ENCODE peak calls at places on chromosomes 5 and 9, in four cellular contexts. One of them, this sample, is unnamed.

GRCh38 chr9:131238402-131239021 is 37.8 kb downstream of the FAM78A start:
- DNase-seq in sigmoid colon: no peak
- DNase-seq in fibroblast of pulmonary artery: peak
- DNase-seq in fibroblast of mammary gland: no peak
- DNase-seq in this sample: no peak

GRCh38 chr5:78886650-78887230 is 98.4 kb downstream of the ARSB start:
- DNase-seq in sigmoid colon: no peak
- DNase-seq in fibroblast of pulmonary artery: peak
- DNase-seq in fibroblast of mammary gland: peak
- DNase-seq in this sample: peak

GRCh38 chr5:173451031-173451430 is 122.8 kb upstream of the STC2 start:
- DNase-seq in sigmoid colon: no peak
- DNase-seq in fibroblast of pulmonary artery: peak
- DNase-seq in fibroblast of mammary gland: peak
- DNase-seq in this sample: peak

GRCh38 chr5:1052641-1053390 is 44.2 kb downstream of the NKD2 start:
- DNase-seq in sigmoid colon: no peak
- DNase-seq in fibroblast of pulmonary artery: no peak
- DNase-seq in fibroblast of mammary gland: no peak
- DNase-seq in this sample: no peak

GRCh38 chr5:64074533-64074932 is 91.1 kb upstream of the RNF180 start:
- DNase-seq in sigmoid colon: no peak
- DNase-seq in fibroblast of pulmonary artery: peak
- DNase-seq in fibroblast of mammary gland: peak
- DNase-seq in this sample: peak

GRCh38 chr5:106474066-106474465 is 1196.7 kb downstream of the EFNA5 start:
- DNase-seq in sigmoid colon: no peak
- DNase-seq in fibroblast of pulmonary artery: no peak
- DNase-seq in fibroblast of mammary gland: no peak
- DNase-seq in this sample: no peak

GRCh38 chr9:125066839-125067619 is 76.3 kb downstream of the SCAI start:
- DNase-seq in sigmoid colon: no peak
- DNase-seq in fibroblast of pulmonary artery: peak
- DNase-seq in fibroblast of mammary gland: peak
- DNase-seq in this sample: no peak

GRCh38 chr9:79054500-79054899 is 517.3 kb upstream of the TLE4 start:
- DNase-seq in sigmoid colon: no peak
- DNase-seq in fibroblast of pulmonary artery: peak
- DNase-seq in fibroblast of mammary gland: no peak
- DNase-seq in this sample: no peak

GRCh38 chr5:67989457-67989856 is 226.1 kb upstream of the PIK3R1 start:
- DNase-seq in sigmoid colon: no peak
- DNase-seq in fibroblast of pulmonary artery: peak
- DNase-seq in fibroblast of mammary gland: peak
- DNase-seq in this sample: peak

GRCh38 chr5:112276996-112277395 is 142.1 kb downstream of the EPB41L4A start:
- DNase-seq in sigmoid colon: no peak
- DNase-seq in fibroblast of pulmonary artery: no peak
- DNase-seq in fibroblast of mammary gland: no peak
- DNase-seq in this sample: no peak

GRCh38 chr9:92590386-92590785 is 54.6 kb upstream of the ECM2 start:
- DNase-seq in sigmoid colon: peak
- DNase-seq in fibroblast of pulmonary artery: peak
- DNase-seq in fibroblast of mammary gland: peak
- DNase-seq in this sample: no peak

GRCh38 chr9:96856363-96857286 is 2.3 kb upstream of the ZNF782 start:
- DNase-seq in sigmoid colon: no peak
- DNase-seq in fibroblast of pulmonary artery: peak
- DNase-seq in fibroblast of mammary gland: peak
- DNase-seq in this sample: peak

GRCh38 chr9:93649610-93650261 is 73.4 kb downstream of the PHF2 start:
- DNase-seq in sigmoid colon: no peak
- DNase-seq in fibroblast of pulmonary artery: no peak
- DNase-seq in fibroblast of mammary gland: peak
- DNase-seq in this sample: no peak

GRCh38 chr5:23466401-23466886 is 41.0 kb upstream of the PRDM9 start:
- DNase-seq in sigmoid colon: no peak
- DNase-seq in fibroblast of pulmonary artery: peak
- DNase-seq in fibroblast of mammary gland: peak
- DNase-seq in this sample: peak

GRCh38 chr5:55535199-55535905 is 588 bp upstream of the PLPP1 start:
- DNase-seq in sigmoid colon: no peak
- DNase-seq in fibroblast of pulmonary artery: no peak
- DNase-seq in fibroblast of mammary gland: no peak
- DNase-seq in this sample: no peak

GRCh38 chr5:54135042-54135441 is 175.3 kb downstream of the ARL15 start:
- DNase-seq in sigmoid colon: no peak
- DNase-seq in fibroblast of pulmonary artery: peak
- DNase-seq in fibroblast of mammary gland: peak
- DNase-seq in this sample: no peak

GRCh38 chr5:173434270-173434669 is 106.1 kb upstream of the STC2 start:
- DNase-seq in sigmoid colon: no peak
- DNase-seq in fibroblast of pulmonary artery: no peak
- DNase-seq in fibroblast of mammary gland: no peak
- DNase-seq in this sample: no peak

GRCh38 chr9:33024966-33025571 is at the start of gene DNAJA1:
- DNase-seq in sigmoid colon: peak
- DNase-seq in fibroblast of pulmonary artery: peak
- DNase-seq in fibroblast of mammary gland: peak
- DNase-seq in this sample: peak

GRCh38 chr5:76787237-76787636 is 31.6 kb upstream of the F2RL1 start:
- DNase-seq in sigmoid colon: peak
- DNase-seq in fibroblast of pulmonary artery: peak
- DNase-seq in fibroblast of mammary gland: peak
- DNase-seq in this sample: peak

GRCh38 chr5:67100301-67100700 is 96.3 kb downstream of the CD180 start:
- DNase-seq in sigmoid colon: no peak
- DNase-seq in fibroblast of pulmonary artery: no peak
- DNase-seq in fibroblast of mammary gland: no peak
- DNase-seq in this sample: no peak

GRCh38 chr5:36145311-36145710 is 6.4 kb downstream of the LMBRD2 start:
- DNase-seq in sigmoid colon: no peak
- DNase-seq in fibroblast of pulmonary artery: no peak
- DNase-seq in fibroblast of mammary gland: no peak
- DNase-seq in this sample: no peak

GRCh38 chr5:81631124-81631523 is 119.8 kb downstream of the SSBP2 start:
- DNase-seq in sigmoid colon: no peak
- DNase-seq in fibroblast of pulmonary artery: no peak
- DNase-seq in fibroblast of mammary gland: no peak
- DNase-seq in this sample: no peak

GRCh38 chr9:13001989-13002580 is 227.3 kb downstream of the LURAP1L start:
- DNase-seq in sigmoid colon: no peak
- DNase-seq in fibroblast of pulmonary artery: no peak
- DNase-seq in fibroblast of mammary gland: no peak
- DNase-seq in this sample: no peak

GRCh38 chr9:132241840-132242620 is 80.2 kb downstream of the NTNG2 start:
- DNase-seq in sigmoid colon: no peak
- DNase-seq in fibroblast of pulmonary artery: no peak
- DNase-seq in fibroblast of mammary gland: no peak
- DNase-seq in this sample: no peak

GRCh38 chr5:75839547-75839946 is 122.3 kb upstream of the POC5 start:
- DNase-seq in sigmoid colon: no peak
- DNase-seq in fibroblast of pulmonary artery: no peak
- DNase-seq in fibroblast of mammary gland: no peak
- DNase-seq in this sample: no peak

GRCh38 chr5:65076251-65076869 is 307.6 kb downstream of the CWC27 start:
- DNase-seq in sigmoid colon: no peak
- DNase-seq in fibroblast of pulmonary artery: peak
- DNase-seq in fibroblast of mammary gland: peak
- DNase-seq in this sample: peak
- TF ChIP-seq CTCF in sigmoid colon: no peak
- TF ChIP-seq CTCF in fibroblast of pulmonary artery: peak
- TF ChIP-seq CTCF in fibroblast of mammary gland: peak
- TF ChIP-seq CTCF in this sample: no peak

DNA sequence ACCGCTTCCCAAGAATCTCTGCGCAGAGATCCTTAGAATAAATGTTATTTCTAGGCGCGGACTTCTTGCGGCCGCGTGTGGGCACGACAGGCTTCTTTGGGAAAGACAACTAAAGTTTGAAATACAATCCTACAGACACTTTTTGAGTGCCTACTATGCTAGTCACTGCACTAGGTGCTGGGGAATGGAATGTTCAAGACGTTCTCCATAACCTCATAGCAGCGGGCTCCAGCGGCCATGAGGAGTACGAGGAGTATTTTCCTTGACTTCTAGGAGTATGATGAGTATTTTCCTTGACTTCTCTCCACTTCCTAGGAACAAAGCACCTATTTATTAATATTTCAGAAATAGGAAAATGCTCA is 636 bp upstream of the PWWP2A start:
- DNase-seq in sigmoid colon: no peak
- DNase-seq in fibroblast of pulmonary artery: no peak
- DNase-seq in fibroblast of mammary gland: no peak
- DNase-seq in this sample: no peak
- TF ChIP-seq CTCF in sigmoid colon: peak
- TF ChIP-seq CTCF in fibroblast of pulmonary artery: peak
- TF ChIP-seq CTCF in fibroblast of mammary gland: peak
- TF ChIP-seq CTCF in this sample: peak

GRCh38 chr9:99400184-99400731 is 178.2 kb downstream of the SEC61B start:
- DNase-seq in sigmoid colon: no peak
- DNase-seq in fibroblast of pulmonary artery: no peak
- DNase-seq in fibroblast of mammary gland: no peak
- DNase-seq in this sample: no peak
- TF ChIP-seq CTCF in sigmoid colon: no peak
- TF ChIP-seq CTCF in fibroblast of pulmonary artery: no peak
- TF ChIP-seq CTCF in fibroblast of mammary gland: no peak
- TF ChIP-seq CTCF in this sample: no peak

DNA sequence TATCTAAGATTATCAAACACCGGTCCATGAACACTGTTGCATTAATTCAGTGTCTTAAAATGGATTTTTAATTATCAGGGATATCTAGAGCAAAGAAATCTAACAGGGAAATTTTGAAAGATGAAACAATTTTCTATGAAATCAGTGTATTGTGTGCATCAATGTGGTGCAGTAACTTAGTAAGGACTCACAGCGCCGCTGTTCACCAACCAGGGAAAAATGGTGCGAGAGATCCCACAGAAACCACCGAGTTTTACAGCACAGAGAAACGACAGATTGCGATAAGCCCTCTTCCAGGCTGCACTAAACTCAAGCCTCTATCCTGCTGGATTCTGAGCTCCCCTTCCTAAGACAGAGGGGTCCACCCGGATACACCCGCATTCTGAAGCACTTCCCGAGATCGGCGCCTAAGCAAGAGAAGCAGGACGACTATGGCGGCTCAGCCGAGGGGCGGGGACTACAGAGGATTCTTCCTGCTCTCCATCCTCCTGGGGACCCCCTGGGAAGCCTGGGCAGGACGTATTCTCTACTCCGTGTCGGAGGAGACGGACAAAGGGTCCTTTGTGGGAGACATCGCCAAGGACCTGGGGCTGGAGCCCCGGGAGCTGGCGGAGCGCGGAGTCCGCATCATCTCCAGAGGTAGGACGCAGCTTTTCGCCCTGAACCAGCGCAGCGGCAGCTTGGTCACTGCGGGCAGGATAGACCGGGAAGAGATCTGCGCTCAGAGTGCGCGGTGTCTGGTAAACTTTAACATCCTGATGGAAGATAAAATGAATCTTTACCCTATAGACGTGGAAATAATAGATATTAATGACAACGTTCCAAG is at the start of gene PCDHGA7:
- DNase-seq in sigmoid colon: peak
- DNase-seq in fibroblast of pulmonary artery: peak
- DNase-seq in fibroblast of mammary gland: peak
- DNase-seq in this sample: no peak
- TF ChIP-seq CTCF in sigmoid colon: no peak
- TF ChIP-seq CTCF in fibroblast of pulmonary artery: peak
- TF ChIP-seq CTCF in fibroblast of mammary gland: peak
- TF ChIP-seq CTCF in this sample: peak

GRCh38 chr9:136769710-136770191 is 5.4 kb upstream of the LCN15 start:
- DNase-seq in sigmoid colon: peak
- DNase-seq in fibroblast of pulmonary artery: no peak
- DNase-seq in fibroblast of mammary gland: no peak
- DNase-seq in this sample: peak
- TF ChIP-seq CTCF in sigmoid colon: peak
- TF ChIP-seq CTCF in fibroblast of pulmonary artery: peak
- TF ChIP-seq CTCF in fibroblast of mammary gland: peak
- TF ChIP-seq CTCF in this sample: peak

DNA sequence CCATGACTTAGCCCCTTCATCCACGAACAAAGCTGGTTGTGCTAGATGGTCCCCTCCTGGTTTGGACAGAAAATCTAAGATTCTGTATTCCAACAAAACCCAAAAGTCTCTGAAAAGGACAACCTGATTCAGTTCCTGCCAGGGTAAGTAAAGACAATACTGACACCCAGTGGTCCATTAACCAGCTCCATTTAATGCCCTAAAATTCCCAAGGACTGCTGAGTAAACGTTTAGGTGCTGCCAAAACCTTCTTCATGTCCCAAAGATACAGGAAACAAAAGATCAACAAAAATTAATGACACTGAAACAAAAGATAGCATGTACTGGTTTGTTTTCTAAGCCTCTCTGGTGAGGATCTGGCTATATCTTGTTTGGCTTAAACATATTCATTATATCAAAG is 25.3 kb upstream of the PPP1R2B start:
- DNase-seq in sigmoid colon: no peak
- DNase-seq in fibroblast of pulmonary artery: peak
- DNase-seq in fibroblast of mammary gland: peak
- DNase-seq in this sample: peak
- TF ChIP-seq CTCF in sigmoid colon: peak
- TF ChIP-seq CTCF in fibroblast of pulmonary artery: peak
- TF ChIP-seq CTCF in fibroblast of mammary gland: peak
- TF ChIP-seq CTCF in this sample: peak

GRCh38 chr5:37568893-37569292 is 189.8 kb downstream of the WDR70 start:
- DNase-seq in sigmoid colon: no peak
- DNase-seq in fibroblast of pulmonary artery: no peak
- DNase-seq in fibroblast of mammary gland: no peak
- DNase-seq in this sample: no peak

GRCh38 chr5:37567566-37567965 is 188.4 kb downstream of the WDR70 start:
- DNase-seq in sigmoid colon: no peak
- DNase-seq in fibroblast of pulmonary artery: no peak
- DNase-seq in fibroblast of mammary gland: no peak
- DNase-seq in this sample: no peak

GRCh38 chr5:37570597-37570996 is 191.5 kb downstream of the WDR70 start:
- DNase-seq in sigmoid colon: no peak
- DNase-seq in fibroblast of pulmonary artery: no peak
- DNase-seq in fibroblast of mammary gland: no peak
- DNase-seq in this sample: no peak

GRCh38 chr5:37569466-37569865 is 190.3 kb downstream of the WDR70 start:
- DNase-seq in sigmoid colon: no peak
- DNase-seq in fibroblast of pulmonary artery: no peak
- DNase-seq in fibroblast of mammary gland: no peak
- DNase-seq in this sample: no peak

GRCh38 chr5:37568018-37568753 is 189.1 kb downstream of the WDR70 start:
- DNase-seq in sigmoid colon: no peak
- DNase-seq in fibroblast of pulmonary artery: no peak
- DNase-seq in fibroblast of mammary gland: no peak
- DNase-seq in this sample: no peak
- TF ChIP-seq CTCF in sigmoid colon: no peak
- TF ChIP-seq CTCF in fibroblast of pulmonary artery: no peak
- TF ChIP-seq CTCF in fibroblast of mammary gland: no peak
- TF ChIP-seq CTCF in this sample: no peak

This sample was measured in MCF 10A.